ENCODE peak calls at places on chromosomes 2 and 18, in five cellular contexts. L is upper lobe of right lung; Q is H1; F is effector memory CD4-positive, alpha-beta T cell; X is mammary epithelial cell. S is an unnamed sample. For H3K4me1 and H3K36me3, the result is how much of the 10 kb centered on the place peaks cover.

GRCh38 chr18:78780719-78781600 is 198.7 kb upstream of the SALL3 start:
- DNase-seq in L (no peak), Q (no peak), F (no peak), X (no peak), S (no peak)

GRCh38 chr2:20401495-20401855 is 45.4 kb upstream of the RHOB start:
- DNase-seq in L (no peak), Q (no peak), F (no peak), X (peak), S (no peak)

GRCh38 chr2:31248139-31248538 is 14.2 kb downstream of the EHD3 start:
- DNase-seq in L (no peak), Q (no peak), F (no peak), X (no peak), S (no peak)

GRCh38 chr18:7157760-7158159 is 40.2 kb upstream of the LAMA1 start:
- DNase-seq in L (no peak), Q (peak), F (no peak), X (no peak), S (no peak)

GRCh38 chr2:10216677-10217498 is 85.8 kb upstream of the HPCAL1 start:
- DNase-seq in L (no peak), Q (no peak), F (no peak), X (no peak), S (no peak)

GRCh38 chr18:75728621-75729020 is 301.1 kb upstream of the SMIM21 start:
- DNase-seq in L (no peak), Q (no peak), F (no peak), X (no peak), S (no peak)

GRCh38 chr2:138037090-138037489 is 72.8 kb downstream of the HNMT start:
- DNase-seq in L (no peak), Q (no peak), F (no peak), X (no peak), S (no peak)

GRCh38 chr2:128376241-128377041 is 57.8 kb upstream of the HS6ST1 start:
- DNase-seq in L (peak), Q (peak), F (no peak), X (no peak), S (no peak)

GRCh38 chr2:46644690-46645385 is 165.5 kb downstream of the TMEM247 start:
- DNase-seq in L (no peak), Q (no peak), F (no peak), X (no peak), S (peak)

GRCh38 chr2:56484906-56485305 is 301.1 kb downstream of the CCDC85A start:
- DNase-seq in L (no peak), Q (no peak), F (no peak), X (no peak), S (no peak)

GRCh38 chr2:63888490-63889402 is 47.0 kb downstream of the UGP2 start:
- DNase-seq in L (no peak), Q (no peak), F (no peak), X (peak), S (peak)

GRCh38 chr2:16656784-16657391 is 8.7 kb downstream of the CYRIA start:
- DNase-seq in L (no peak), Q (no peak), F (no peak), X (no peak), S (no peak)

GRCh38 chr2:155080394-155080793 is 381.9 kb downstream of the KCNJ3 start:
- DNase-seq in L (no peak), Q (no peak), F (no peak), X (no peak), S (no peak)

GRCh38 chr18:36627616-36628015 is 201.2 kb downstream of the TPGS2 start:
- DNase-seq in L (no peak), Q (no peak), F (no peak), X (no peak), S (no peak)

GRCh38 chr18:77046409-77046808 is 86.2 kb downstream of the MBP start:
- DNase-seq in L (no peak), Q (no peak), F (no peak), X (no peak), S (no peak)

GRCh38 chr2:181882621-181883020 is 8.9 kb upstream of the ITPRID2 start:
- DNase-seq in L (no peak), Q (no peak), F (no peak), X (no peak), S (no peak)

GRCh38 chr18:49980869-49981268 is 167.5 kb upstream of the ACAA2 start:
- DNase-seq in L (no peak), Q (no peak), F (no peak), X (no peak), S (no peak)

GRCh38 chr2:15766303-15766861 is 174.0 kb upstream of the MYCN start:
- DNase-seq in L (no peak), Q (no peak), F (no peak), X (no peak), S (no peak)

GRCh38 chr2:70767094-70767698 is 804 bp downstream of the ADD2 start:
- DNase-seq in L (no peak), Q (peak), F (no peak), X (no peak), S (no peak)

GRCh38 chr2:78351208-78351607 is 674.3 kb upstream of the REG3G start:
- DNase-seq in L (no peak), Q (no peak), F (no peak), X (no peak), S (peak)

GRCh38 chr2:227630322-227630721 is 13.0 kb downstream of the SCYGR4 start:
- DNase-seq in L (no peak), Q (no peak), F (no peak), X (no peak), S (no peak)

GRCh38 chr2:208210688-208211451 is 21.0 kb upstream of the C2orf80 start:
- DNase-seq in L (no peak), Q (no peak), F (no peak), X (no peak), S (no peak)

GRCh38 chr2:196259507-196260481 is 88.4 kb upstream of the STK17B start:
- DNase-seq in L (no peak), Q (no peak), F (no peak), X (peak), S (peak)

GRCh38 chr18:62287753-62288668 is 37.1 kb upstream of the TNFRSF11A start:
- DNase-seq in L (no peak), Q (no peak), F (no peak), X (no peak), S (no peak)

GRCh38 chr2:25617948-25618646 is 55.3 kb downstream of the DTNB start:
- DNase-seq in L (no peak), Q (no peak), F (no peak), X (peak), S (peak)

GRCh38 chr2:27016801-27017325 is 15.9 kb upstream of the TMEM214 start:
- DNase-seq in L (no peak), Q (peak), F (peak), X (peak), S (peak)

GRCh38 chr18:44143054-44143453 is 537.6 kb upstream of the SETBP1 start:
- DNase-seq in L (no peak), Q (no peak), F (no peak), X (no peak), S (no peak)

GRCh38 chr18:22411442-22411841 is 6.3 kb downstream of the CTAGE1 start:
- DNase-seq in L (no peak), Q (no peak), F (no peak), X (no peak), S (no peak)

GRCh38 chr2:119231975-119232665 is 8.5 kb downstream of the STEAP3 start:
- DNase-seq in L (no peak), Q (no peak), F (no peak), X (peak), S (peak)

GRCh38 chr2:1546023-1546591 is 132.8 kb downstream of the TPO start:
- DNase-seq in L (no peak), Q (peak), F (peak), X (peak), S (peak)

GRCh38 chr2:55048514-55048924 is 1.7 kb downstream of the RTN4 start:
- DNase-seq in L (no peak), Q (no peak), F (no peak), X (peak), S (peak)

GRCh38 chr2:213316001-213316735 is 31.9 kb downstream of the SPAG16 start:
- DNase-seq in L (no peak), Q (no peak), F (no peak), X (peak), S (peak)

GRCh38 chr18:79928563-79928960 is 22.9 kb downstream of the SLC66A2 start:
- DNase-seq in L (peak), Q (peak), F (no peak), X (no peak), S (no peak)

GRCh38 chr2:45888167-45888566 is 236.7 kb downstream of the PRKCE start:
- DNase-seq in L (no peak), Q (no peak), F (no peak), X (no peak), S (peak)

GRCh38 chr2:15990151-15991101 is 50.1 kb downstream of the MYCN start:
- DNase-seq in L (no peak), Q (no peak), F (no peak), X (no peak), S (no peak)

DNA sequence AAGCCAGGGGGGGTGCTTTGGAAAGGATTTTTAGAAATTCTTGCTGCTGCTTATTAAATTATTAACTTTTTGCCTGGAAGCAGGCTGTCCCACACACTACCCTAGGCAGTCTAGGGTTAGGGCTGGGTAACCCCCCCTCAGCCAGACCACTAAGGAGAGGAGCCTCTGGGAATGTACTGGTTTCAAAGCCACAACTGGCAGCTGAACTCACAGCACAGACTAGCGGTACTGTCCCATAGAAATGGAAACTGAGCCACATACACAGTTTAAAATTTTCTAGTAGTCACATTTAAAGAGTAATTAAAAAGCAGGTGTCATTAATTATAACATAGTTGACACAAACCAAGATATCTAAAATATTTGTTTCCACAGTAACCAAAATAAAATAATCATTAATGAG is 50.1 kb downstream of the SPRED2 start:
- DNase-seq in L (no peak), Q (no peak), F (no peak), X (no peak), S (peak)
- H3K4me1 ChIP-seq in L (half or more), Q (under half), F (under half), X (half or more), S (half or more)

DNA sequence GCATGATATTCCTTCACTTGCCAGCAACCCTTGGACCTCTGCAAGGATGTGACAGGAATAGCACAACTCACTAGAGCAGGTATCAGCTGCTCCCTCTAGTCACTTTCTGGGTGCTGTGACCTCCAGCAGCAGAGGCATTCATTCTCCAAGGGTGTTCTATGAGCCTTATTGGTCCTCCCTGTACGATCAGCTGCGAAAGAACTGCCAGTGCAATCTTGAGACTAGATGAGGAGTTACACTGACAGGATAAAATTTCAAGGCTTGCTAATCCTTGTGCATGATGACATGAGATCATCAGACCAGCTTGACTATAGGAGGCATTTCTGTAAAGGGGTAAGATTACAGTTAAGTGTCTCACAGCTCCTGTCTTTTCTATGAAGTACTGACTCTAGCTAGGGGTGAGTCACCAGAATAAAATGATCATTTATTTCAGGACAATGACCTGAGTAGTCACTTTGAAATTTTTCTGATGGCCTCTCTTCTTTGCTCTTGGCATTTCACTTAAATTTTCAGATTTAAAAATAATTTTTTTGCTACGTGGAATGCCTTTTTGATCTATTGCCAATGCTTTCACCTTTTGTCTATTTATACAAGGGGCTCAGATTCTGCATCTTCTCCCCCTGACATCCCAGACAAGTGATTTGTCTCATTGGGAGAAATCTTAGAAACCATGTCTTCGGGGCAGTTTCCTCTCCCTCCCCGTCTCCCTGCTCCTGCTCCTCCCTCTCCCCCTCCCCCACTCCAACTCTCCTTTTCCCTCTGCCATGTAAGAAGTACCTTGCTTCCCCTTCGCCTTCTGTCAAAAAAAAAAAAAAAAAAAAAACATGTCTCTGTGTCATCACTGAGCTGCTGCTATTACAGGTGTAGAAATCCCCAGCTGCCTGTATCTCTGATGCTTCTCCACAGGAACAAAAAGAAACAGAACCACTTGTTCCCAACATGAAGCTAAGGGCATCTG is 49.2 kb upstream of the FRZB start:
- DNase-seq in L (no peak), Q (no peak), F (no peak), X (peak), S (peak)
- H3K36me3 ChIP-seq in L (under half), Q (under half), F (under half), X (under half), S (half or more)

GRCh38 chr2:85511008-85511895 is 27.7 kb upstream of the MAT2A start:
- DNase-seq in L (no peak), Q (no peak), F (no peak), X (no peak), S (peak)

GRCh38 chr2:85522090-85522647 is 16.8 kb upstream of the MAT2A start:
- DNase-seq in L (no peak), Q (no peak), F (no peak), X (no peak), S (no peak)

GRCh38 chr2:85514323-85514722 is 24.6 kb upstream of the MAT2A start:
- DNase-seq in L (no peak), Q (no peak), F (no peak), X (no peak), S (no peak)

DNA sequence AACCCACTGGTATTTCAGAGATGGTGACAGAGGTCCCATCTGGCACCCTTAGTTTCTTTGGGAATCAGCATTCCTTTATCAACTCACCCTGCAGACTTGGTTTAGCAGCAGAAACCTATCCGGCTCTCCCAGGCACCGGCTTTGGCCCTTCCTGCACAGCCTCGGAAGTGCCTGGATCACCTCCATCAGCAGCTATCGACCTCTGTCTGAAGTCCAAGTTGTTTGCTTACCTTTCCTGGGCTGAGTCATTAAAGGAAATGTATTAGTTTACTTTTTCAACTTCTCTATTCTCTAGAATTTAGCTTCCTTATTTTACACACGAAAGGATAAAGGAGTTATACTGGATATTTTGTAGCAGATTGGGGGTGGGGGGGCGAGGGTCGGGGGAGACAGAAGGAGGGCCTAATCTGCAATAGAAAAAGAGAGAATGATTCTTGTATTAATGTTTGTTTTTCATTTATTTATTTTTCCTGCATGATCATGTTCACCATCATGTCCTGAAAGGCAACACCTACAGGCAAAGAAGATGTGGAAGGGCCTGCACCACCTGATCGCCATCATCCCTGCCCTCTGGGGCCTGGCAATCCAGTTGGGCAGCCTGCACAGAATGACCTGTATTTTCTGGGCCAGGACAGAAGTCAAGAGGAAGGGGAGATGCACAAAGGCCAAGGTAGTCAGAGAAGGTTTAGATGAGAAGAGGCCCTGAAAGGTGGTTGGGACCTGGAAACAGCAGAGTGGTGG is 22.1 kb upstream of the MAT2A start:
- DNase-seq in L (no peak), Q (no peak), F (no peak), X (no peak), S (no peak)
- H3K4me3 ChIP-seq in L (no peak), Q (no peak), F (no peak), X (no peak), S (no peak)

DNA sequence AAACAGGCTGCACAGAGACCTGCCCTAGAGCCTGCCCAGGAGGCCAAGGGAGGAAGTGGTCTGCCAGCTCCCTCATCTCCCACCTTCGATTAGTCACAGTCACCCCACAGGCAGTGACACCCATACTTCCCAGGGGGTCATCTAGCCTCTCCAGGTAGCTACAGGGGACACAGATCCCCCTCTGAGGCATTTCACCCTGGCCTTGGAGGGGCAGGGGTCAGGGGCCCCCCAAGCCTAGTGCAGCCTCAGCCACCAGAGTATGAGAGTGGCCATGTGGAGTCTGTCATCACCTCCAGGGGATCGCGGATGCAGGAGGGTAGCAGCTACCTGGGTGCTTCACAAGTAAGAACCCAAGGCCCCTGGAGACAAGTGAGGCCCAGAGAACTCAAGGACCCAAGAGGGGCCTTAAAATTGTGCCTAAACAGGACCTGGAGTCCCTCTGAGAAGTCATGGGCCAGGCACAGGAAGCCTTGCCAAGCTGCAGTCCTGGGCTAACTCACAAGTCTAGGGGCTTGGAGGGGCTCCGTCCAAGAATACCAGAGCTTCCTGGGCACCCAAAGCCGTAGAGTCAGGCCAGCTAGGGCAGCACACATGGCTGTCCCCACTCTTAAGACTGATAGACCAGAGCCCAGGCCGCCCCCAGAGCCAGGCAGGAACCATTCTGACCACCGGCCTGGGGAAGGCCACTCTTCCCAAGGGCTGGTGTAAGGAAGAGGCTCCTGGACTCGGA is 354.3 kb upstream of the ID2 start:
- DNase-seq in L (no peak), Q (no peak), F (no peak), X (no peak), S (no peak)
- H3K4me1 ChIP-seq in L (under half), Q (under half), F (under half), X (under half), S (under half)

GRCh38 chr2:229777716-229778115 is 63.4 kb upstream of the DNER start:
- DNase-seq in L (no peak), Q (no peak), F (no peak), X (no peak), S (no peak)
- H3K36me3 ChIP-seq in L (half or more), Q (under half), F (under half), X (under half), S (half or more)

S was measured in adipocyte.